ENCODE peak calls at places on chromosomes 11 and 22, in six cellular contexts. S is IMR-90, O is mesenchymal stem cell, Y is A549, J is thoracic aorta, I is aorta. R is an unnamed sample.

GRCh38 chr11:86116386-86116726 is 47.5 kb upstream of the PICALM start:
- DNase-seq in S (peak; percentile 98), O (peak; percentile 38), Y (peak; percentile 52), J (no peak), I (no peak), R (no peak)

GRCh38 chr22:29520851-29521250 is 32.7 kb downstream of the THOC5 start:
- DNase-seq in S (peak; percentile 91), O (peak; percentile 68), Y (peak; percentile 14), J (no peak), I (no peak), R (no peak)

GRCh38 chr11:69854719-69855118 is 35.5 kb upstream of the FGF3 start:
- DNase-seq in S (peak; percentile 50), O (peak; percentile 35), Y (peak; percentile 18), J (no peak), I (no peak), R (no peak)

GRCh38 chr11:63567044-63567840 is 4.1 kb upstream of the PLAAT2 start:
- DNase-seq in S (peak; percentile 88), O (peak; percentile 85), Y (peak; percentile 95), J (no peak), I (no peak), R (peak; percentile 77)

GRCh38 chr11:85414175-85414574 is 213.0 kb downstream of the DLG2 start:
- DNase-seq in S (no peak), O (no peak), Y (no peak), J (no peak), I (no peak), R (no peak)

GRCh38 chr11:4027746-4028145 is 66.9 kb upstream of the RRM1 start:
- DNase-seq in S (peak; percentile 9), O (peak; percentile 22), Y (no peak), J (no peak), I (no peak), R (no peak)

GRCh38 chr11:113401718-113402117 is 14.1 kb downstream of the ANKK1 start:
- DNase-seq in S (no peak), O (no peak), Y (peak; percentile 51), J (no peak), I (peak; percentile 65), R (peak; percentile 98)

GRCh38 chr22:39453765-39454378 is 2.9 kb upstream of the MGAT3 start:
- DNase-seq in S (peak; percentile 17), O (peak; percentile 24), Y (no peak), J (no peak), I (no peak), R (no peak)

GRCh38 chr22:22558972-22559603 is at the start of gene PRAME:
- DNase-seq in S (peak; percentile 13), O (peak; percentile 4), Y (peak; percentile 93), J (no peak), I (peak; percentile 60), R (peak; percentile 29)

GRCh38 chr11:45974806-45975205 is 52.4 kb downstream of the LARGE2 start:
- DNase-seq in S (peak; percentile 15), O (no peak), Y (no peak), J (no peak), I (no peak), R (no peak)

GRCh38 chr11:133163463-133164419 is 368.6 kb downstream of the OPCML start:
- DNase-seq in S (peak; percentile 20), O (no peak), Y (peak; percentile 42), J (no peak), I (no peak), R (no peak)

GRCh38 chr11:30106222-30106621 is 89.4 kb upstream of the KCNA4 start:
- DNase-seq in S (no peak), O (no peak), Y (no peak), J (no peak), I (no peak), R (no peak)

GRCh38 chr11:19539861-19540260 is 172.8 kb upstream of the NAV2 start:
- DNase-seq in S (no peak), O (no peak), Y (no peak), J (no peak), I (no peak), R (no peak)

GRCh38 chr11:73308963-73309960 is 1.2 kb downstream of the ARHGEF17 start:
- DNase-seq in S (peak; percentile 96), O (peak; percentile 98), Y (peak; percentile 88), J (peak; percentile 75), I (peak; percentile 96), R (peak; percentile 93)

GRCh38 chr11:9748361-9748970 is 84.6 kb downstream of the SWAP70 start:
- DNase-seq in S (peak; percentile 79), O (peak; percentile 83), Y (peak; percentile 85), J (no peak), I (peak; percentile 72), R (peak; percentile 70)

GRCh38 chr11:64027619-64028397 is 7.9 kb upstream of the FLRT1 start:
- DNase-seq in S (no peak), O (no peak), Y (no peak), J (no peak), I (no peak), R (no peak)

GRCh38 chr11:10725907-10726253 is 25.2 kb upstream of the CTR9 start:
- DNase-seq in S (no peak), O (no peak), Y (no peak), J (no peak), I (no peak), R (no peak)

GRCh38 chr11:39365809-39366436 is 2093.5 kb downstream of the LRRC4C start:
- DNase-seq in S (no peak), O (peak; percentile 40), Y (peak; percentile 31), J (no peak), I (no peak), R (no peak)

GRCh38 chr11:11578542-11578941 is 43.3 kb downstream of the GALNT18 start:
- DNase-seq in S (no peak), O (no peak), Y (no peak), J (no peak), I (no peak), R (no peak)

GRCh38 chr11:126149759-126150236 is 61.7 kb downstream of the RPUSD4 start:
- DNase-seq in S (no peak), O (no peak), Y (no peak), J (no peak), I (no peak), R (no peak)

GRCh38 chr11:61488651-61489291 is 19.8 kb upstream of the LRRC10B start:
- DNase-seq in S (no peak), O (peak; percentile 40), Y (no peak), J (no peak), I (no peak), R (peak; percentile 80)

GRCh38 chr11:19071255-19071654 is 10.7 kb upstream of the MRGPRX2 start:
- DNase-seq in S (peak; percentile 82), O (peak; percentile 86), Y (peak; percentile 90), J (no peak), I (peak; percentile 75), R (peak; percentile 79)

GRCh38 chr11:47106839-47107520 is 69.7 kb downstream of the ARFGAP2 start:
- DNase-seq in S (no peak), O (no peak), Y (no peak), J (no peak), I (no peak), R (peak; percentile 61)

GRCh38 chr22:17137226-17137625 is 16.1 kb upstream of the TMEM121B start:
- DNase-seq in S (no peak), O (no peak), Y (no peak), J (no peak), I (no peak), R (no peak)

GRCh38 chr11:11069741-11070550 is 212.1 kb upstream of the ZBED5 start:
- DNase-seq in S (no peak), O (no peak), Y (no peak), J (no peak), I (no peak), R (no peak)

DNA sequence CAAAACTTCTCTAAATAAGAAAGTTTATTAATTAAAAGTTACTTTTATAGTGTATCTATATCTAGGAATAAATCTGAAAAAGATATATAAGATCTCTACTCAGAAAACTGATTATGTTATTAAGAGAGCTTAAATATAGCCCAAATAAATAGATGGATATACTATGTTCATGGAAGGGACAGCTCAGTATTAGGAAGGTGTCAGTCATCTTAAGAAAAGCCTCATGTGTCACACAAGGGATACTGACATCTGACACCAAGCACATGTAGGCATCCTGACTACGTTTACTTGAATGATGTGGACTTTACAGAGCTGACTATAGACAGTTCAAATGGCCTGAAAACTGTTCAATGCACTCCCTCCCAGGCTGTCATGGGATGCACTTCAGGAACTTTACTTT is 19.3 kb downstream of the PPARA start:
- DNase-seq in S (no peak), O (no peak), Y (no peak), J (no peak), I (no peak), R (no peak)
- H3K4me1 ChIP-seq in S (peaks cover 9% of the 10 kb centered on the region), O (peaks cover 10% of the 10 kb centered on the region), Y (peaks cover 29% of the 10 kb centered on the region), J (peaks cover 3% of the 10 kb centered on the region), I (no peaks in the 10 kb centered on the region), R (peaks cover 7% of the 10 kb centered on the region)

GRCh38 chr22:19719488-19720021 is 3.8 kb upstream of the GP1BB start:
- DNase-seq in S (no peak), O (no peak), Y (no peak), J (no peak), I (no peak), R (no peak)
- H3K4me3 ChIP-seq in S (no peak overlapping the region), O (no peak overlapping the region), Y (no peak overlapping the region), J (peak overlapping the region; percentile 90), I (no peak overlapping the region), R (no peak overlapping the region)

GRCh38 chr11:1925373-1926155 is 6.1 kb downstream of the TNNT3 start:
- DNase-seq in S (no peak), O (no peak), Y (no peak), J (no peak), I (peak; percentile 27), R (no peak)
- H3K27ac ChIP-seq in S (no peak overlapping the region), O (no peak overlapping the region), Y (no peak overlapping the region), J (no peak overlapping the region), I (no peak overlapping the region), R (no peak overlapping the region)

GRCh38 chr11:76863196-76863777 is 2.6 kb downstream of the ACER3 start:
- DNase-seq in S (no peak), O (no peak), Y (no peak), J (no peak), I (no peak), R (no peak)
- H3K4me1 ChIP-seq in S (peaks cover 6% of the 10 kb centered on the region), O (peaks cover 8% of the 10 kb centered on the region), Y (peaks cover 16% of the 10 kb centered on the region), J (peaks cover 3% of the 10 kb centered on the region), I (no peaks in the 10 kb centered on the region), R (peaks cover 16% of the 10 kb centered on the region)

DNA sequence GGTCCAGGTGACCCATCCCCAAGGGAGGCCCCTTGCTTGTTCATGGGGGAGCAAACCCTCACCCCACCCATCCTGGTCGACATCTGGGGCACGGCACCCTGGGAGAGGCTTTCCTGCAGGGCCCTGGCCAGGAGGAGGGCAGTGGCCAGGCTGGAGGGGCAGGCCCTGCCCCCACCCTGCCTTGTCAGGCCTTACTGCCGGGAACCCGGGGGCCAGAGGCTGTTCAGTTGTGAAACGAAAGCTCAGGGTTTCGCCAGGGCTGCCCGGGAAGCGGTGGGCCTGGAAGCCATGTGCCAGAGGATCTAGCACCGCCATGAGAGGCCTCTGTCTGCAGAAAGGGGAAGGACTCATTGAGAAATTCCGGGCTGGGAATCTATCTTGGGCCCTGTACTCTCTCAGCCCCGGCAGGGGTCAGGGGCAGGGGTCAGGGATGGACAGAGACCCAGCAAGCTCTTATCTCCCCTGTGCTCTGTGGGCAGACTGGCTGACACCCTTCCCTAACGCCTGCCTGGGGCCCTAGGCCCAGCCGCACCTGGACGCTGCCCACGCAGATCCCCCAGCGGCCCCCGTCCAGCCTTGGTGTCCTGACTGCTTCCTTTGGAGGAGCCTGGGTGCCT is 6.3 kb downstream of the PIM3 start:
- DNase-seq in S (no peak), O (peak; percentile 85), Y (no peak), J (peak; percentile 11), I (peak; percentile 86), R (peak; percentile 42)
- H3K4me3 ChIP-seq in S (no peak overlapping the region), O (no peak overlapping the region), Y (no peak overlapping the region), J (peak overlapping the region; percentile 56), I (no peak overlapping the region), R (no peak overlapping the region)

R was measured in thyroid gland.